ENCODE peak calls at places on chromosomes 3 and 15, in ten cellular contexts. K is K562, L is body of pancreas, E is transverse colon, B is NB4, C is ovary, S is uterus, W is A549, Q is stomach, V is tibial nerve. F is an unnamed sample.

GRCh38 chr15:27324871-27325270 is 353.9 kb downstream of the GABRG3 start:
- DNase-seq in K (no peak), L (no peak), E (no peak), B (no peak), C (no peak), S (no peak), W (no peak), Q (no peak), V (no peak), F (no peak)

GRCh38 chr3:19931180-19931692 is 2.8 kb downstream of the EFHB start:
- DNase-seq in K (peak), L (peak), E (no peak), B (peak), C (no peak), S (no peak), W (no peak), Q (no peak), V (no peak), F (no peak)

GRCh38 chr3:55203006-55203405 is 275.1 kb upstream of the LRTM1 start:
- DNase-seq in K (no peak), L (no peak), E (no peak), B (no peak), C (no peak), S (no peak), W (no peak), Q (no peak), V (no peak), F (no peak)

GRCh38 chr15:77563768-77564167 is 68.9 kb downstream of the LINGO1 start:
- DNase-seq in K (no peak), L (no peak), E (no peak), B (no peak), C (no peak), S (no peak), W (no peak), Q (no peak), V (no peak), F (no peak)

GRCh38 chr15:83582386-83582785 is 71.5 kb upstream of the ADAMTSL3 start:
- DNase-seq in K (no peak), L (no peak), E (no peak), B (no peak), C (no peak), S (no peak), W (no peak), Q (no peak), V (no peak), F (no peak)

GRCh38 chr3:192940129-192940528 is 22.5 kb upstream of the MB21D2 start:
- DNase-seq in K (no peak), L (no peak), E (no peak), B (no peak), C (no peak), S (no peak), W (no peak), Q (no peak), V (no peak), F (no peak)

GRCh38 chr15:98896802-98897732 is 110.5 kb downstream of the PGPEP1L start:
- DNase-seq in K (peak), L (no peak), E (no peak), B (peak), C (no peak), S (no peak), W (peak), Q (no peak), V (peak), F (no peak)

GRCh38 chr3:187072102-187072501 is 67.2 kb downstream of the RPL39L start:
- DNase-seq in K (no peak), L (no peak), E (no peak), B (no peak), C (no peak), S (no peak), W (no peak), Q (no peak), V (no peak), F (no peak)

GRCh38 chr3:10322355-10322715 is 1.4 kb upstream of the SEC13 start:
- DNase-seq in K (peak), L (no peak), E (no peak), B (peak), C (no peak), S (no peak), W (peak), Q (no peak), V (no peak), F (no peak)
- TF ChIP-seq CTCF in K (peak), L (no peak), E (no peak), B (peak), C (no peak), S (no peak), W (no peak), Q (peak), V (no peak), F (no peak)

GRCh38 chr3:56801597-56802410 is at the start of gene ARHGEF3:
- DNase-seq in K (peak), L (peak), E (peak), B (peak), C (peak), S (peak), W (peak), Q (peak), V (peak), F (peak)
- TF ChIP-seq POLR2A in K (no peak), L (peak), E (peak), B (no peak), C (peak), S (peak), W (peak), Q (no peak), V (peak), F (no peak)

GRCh38 chr15:48282186-48282585 is 49.0 kb upstream of the DUT start:
- DNase-seq in K (no peak), L (no peak), E (no peak), B (no peak), C (no peak), S (no peak), W (no peak), Q (no peak), V (no peak), F (no peak)

GRCh38 chr15:48283361-48284157 is 47.7 kb upstream of the DUT start:
- DNase-seq in K (no peak), L (peak), E (no peak), B (no peak), C (no peak), S (no peak), W (no peak), Q (no peak), V (no peak), F (no peak)

GRCh38 chr15:48279608-48280007 is 51.6 kb upstream of the DUT start:
- DNase-seq in K (no peak), L (no peak), E (no peak), B (no peak), C (no peak), S (no peak), W (no peak), Q (no peak), V (no peak), F (no peak)

GRCh38 chr15:48281674-48282073 is 49.6 kb upstream of the DUT start:
- DNase-seq in K (no peak), L (no peak), E (no peak), B (no peak), C (no peak), S (no peak), W (no peak), Q (no peak), V (no peak), F (no peak)

GRCh38 chr15:48285329-48286214 is 45.7 kb upstream of the DUT start:
- DNase-seq in K (peak), L (peak), E (peak), B (peak), C (peak), S (peak), W (peak), Q (peak), V (peak), F (peak)
- H3K4me3 ChIP-seq in K (no peak), L (no peak), E (no peak), B (no peak), C (peak), S (no peak), W (peak), Q (no peak), V (peak), F (no peak)

GRCh38 chr3:36709281-36709680 is 55.1 kb downstream of the DCLK3 start:
- DNase-seq in K (no peak), L (no peak), E (no peak), B (no peak), C (no peak), S (no peak), W (no peak), Q (no peak), V (no peak), F (no peak)

GRCh38 chr3:36705015-36705414 is 59.3 kb downstream of the DCLK3 start:
- DNase-seq in K (no peak), L (no peak), E (no peak), B (no peak), C (no peak), S (no peak), W (no peak), Q (no peak), V (no peak), F (no peak)

GRCh38 chr3:36709826-36710365 is 54.5 kb downstream of the DCLK3 start:
- DNase-seq in K (no peak), L (no peak), E (no peak), B (no peak), C (no peak), S (no peak), W (no peak), Q (no peak), V (no peak), F (no peak)

GRCh38 chr3:36710606-36711005 is 53.7 kb downstream of the DCLK3 start:
- DNase-seq in K (no peak), L (no peak), E (no peak), B (no peak), C (no peak), S (no peak), W (no peak), Q (no peak), V (no peak), F (no peak)

GRCh38 chr3:36707623-36708409 is 56.5 kb downstream of the DCLK3 start:
- DNase-seq in K (peak), L (no peak), E (no peak), B (peak), C (no peak), S (no peak), W (peak), Q (no peak), V (no peak), F (no peak)
- TF ChIP-seq CTCF in K (peak), L (no peak), E (no peak), B (peak), C (no peak), S (no peak), W (peak), Q (no peak), V (no peak), F (no peak)

F was measured in lower leg skin.